ENCODE peak calls at places on chromosomes 3 and 15, in six cellular contexts. T is cardiac muscle cell, Y is IMR-90, O is fibroblast of mammary gland, L is stomach, J is GM12865. B is an unnamed sample.

GRCh38 chr15:56307180-56307579 is 58.0 kb upstream of the TEX9 start:
- DNase-seq in T (no peak), Y (no peak), O (no peak), L (no peak), J (no peak), B (no peak)

GRCh38 chr15:57866149-57866736 is 159.7 kb downstream of the POLR2M start:
- DNase-seq in T (peak), Y (peak), O (peak), L (peak), J (peak), B (peak)

GRCh38 chr15:24269923-24270322 is 405.7 kb upstream of the NPAP1 start:
- DNase-seq in T (no peak), Y (no peak), O (no peak), L (no peak), J (no peak), B (no peak)

GRCh38 chr15:83694538-83694937 is 40.6 kb downstream of the ADAMTSL3 start:
- DNase-seq in T (peak), Y (no peak), O (no peak), L (no peak), J (no peak), B (no peak)

GRCh38 chr3:171982829-171983228 is 56.5 kb upstream of the FNDC3B start:
- DNase-seq in T (no peak), Y (peak), O (peak), L (no peak), J (no peak), B (no peak)

GRCh38 chr3:103048371-103048722 is 613.5 kb downstream of the ZPLD1 start:
- DNase-seq in T (no peak), Y (no peak), O (no peak), L (no peak), J (peak), B (no peak)

GRCh38 chr3:126103121-126104027 is 19.4 kb upstream of the SLC41A3 start:
- DNase-seq in T (no peak), Y (no peak), O (no peak), L (no peak), J (peak), B (no peak)

GRCh38 chr3:10666621-10667020 is 149.4 kb upstream of the SLC6A11 start:
- DNase-seq in T (peak), Y (no peak), O (no peak), L (no peak), J (peak), B (no peak)

GRCh38 chr15:82864967-82865366 is 55.5 kb downstream of the WHAMM start:
- DNase-seq in T (no peak), Y (no peak), O (no peak), L (peak), J (no peak), B (no peak)

GRCh38 chr3:53320697-53321096 is 26.6 kb downstream of the DCP1A start:
- DNase-seq in T (no peak), Y (peak), O (peak), L (no peak), J (no peak), B (peak)

GRCh38 chr3:22089284-22089683 is 338.3 kb upstream of the ZNF385D start:
- DNase-seq in T (peak), Y (peak), O (peak), L (no peak), J (peak), B (peak)

GRCh38 chr3:181210275-181210674 is 220.7 kb upstream of the DNAJC19 start:
- DNase-seq in T (peak), Y (peak), O (peak), L (no peak), J (peak), B (peak)

GRCh38 chr15:57943766-57944165 is 121.7 kb downstream of the ALDH1A2 start:
- DNase-seq in T (no peak), Y (no peak), O (no peak), L (no peak), J (no peak), B (no peak)

GRCh38 chr3:38907426-38907825 is 91.4 kb upstream of the SCN10A start:
- DNase-seq in T (no peak), Y (peak), O (peak), L (no peak), J (no peak), B (peak)

GRCh38 chr3:162385387-162385786 is 888.8 kb downstream of the OTOL1 start:
- DNase-seq in T (no peak), Y (no peak), O (no peak), L (no peak), J (no peak), B (no peak)

GRCh38 chr15:42057744-42058646 is 36.4 kb downstream of the PLA2G4D start:
- DNase-seq in T (no peak), Y (no peak), O (no peak), L (no peak), J (no peak), B (peak)

GRCh38 chr15:28106294-28107110 is 7.4 kb upstream of the OCA2 start:
- DNase-seq in T (peak), Y (no peak), O (no peak), L (no peak), J (no peak), B (no peak)

GRCh38 chr15:66945842-66946241 is 119.6 kb upstream of the SMAD3 start:
- DNase-seq in T (no peak), Y (no peak), O (no peak), L (no peak), J (no peak), B (no peak)

GRCh38 chr15:22955544-22956085 is 24.6 kb downstream of the CYFIP1 start:
- DNase-seq in T (no peak), Y (no peak), O (no peak), L (no peak), J (no peak), B (no peak)

GRCh38 chr15:76431936-76432335 is 95.4 kb downstream of the ISL2 start:
- DNase-seq in T (peak), Y (peak), O (no peak), L (no peak), J (no peak), B (no peak)

GRCh38 chr15:80070840-80071239 is 11.4 kb downstream of the ZFAND6 start:
- DNase-seq in T (peak), Y (peak), O (peak), L (no peak), J (no peak), B (peak)

GRCh38 chr15:80072285-80072684 is 12.8 kb downstream of the ZFAND6 start:
- DNase-seq in T (peak), Y (peak), O (peak), L (no peak), J (peak), B (peak)

GRCh38 chr15:80068578-80068977 is 9.1 kb downstream of the ZFAND6 start:
- DNase-seq in T (no peak), Y (peak), O (peak), L (no peak), J (peak), B (no peak)

GRCh38 chr15:80073197-80073596 is 13.7 kb downstream of the ZFAND6 start:
- DNase-seq in T (no peak), Y (no peak), O (no peak), L (no peak), J (no peak), B (no peak)

DNA sequence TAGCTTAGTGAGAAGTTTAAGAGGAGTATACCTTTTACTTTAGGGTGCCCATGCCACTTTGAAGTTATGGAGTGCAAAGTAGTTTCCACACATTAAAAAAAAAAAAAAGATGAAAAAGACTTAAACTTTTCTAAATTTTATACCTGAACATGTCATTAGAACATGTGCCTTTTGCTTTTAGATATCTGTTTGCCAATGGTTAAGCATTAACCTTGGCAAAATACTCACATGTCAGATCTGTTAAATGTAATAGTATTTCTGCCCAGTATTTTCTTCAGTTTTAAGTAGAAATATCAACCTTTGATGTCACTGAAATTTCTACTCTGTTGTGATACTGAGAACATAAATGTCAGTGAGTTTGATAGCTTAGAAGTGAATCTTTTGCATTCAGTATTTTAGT is 12.2 kb downstream of the ZFAND6 start:
- DNase-seq in T (no peak), Y (no peak), O (no peak), L (no peak), J (no peak), B (no peak)
- H3K4me3 ChIP-seq in T (peak), Y (no peak), O (peak), L (peak), J (peak), B (peak)

GRCh38 chr15:88894348-88894818 is 961 bp downstream of the HAPLN3 start:
- DNase-seq in T (peak), Y (no peak), O (peak), L (peak), J (peak), B (peak)
- TF ChIP-seq CTCF in T (peak), Y (peak), O (peak), L (peak), J (peak), B (peak)

GRCh38 chr15:95910643-95911212 is 419.8 kb upstream of the NR2F2 start:
- DNase-seq in T (no peak), Y (no peak), O (no peak), L (no peak), J (no peak), B (no peak)
- H3K4me3 ChIP-seq in T (no peak), Y (no peak), O (no peak), L (no peak), J (no peak), B (no peak)

GRCh38 chr15:64095431-64095794 is 369 bp upstream of the SNX1 start:
- DNase-seq in T (no peak), Y (no peak), O (no peak), L (no peak), J (no peak), B (no peak)

GRCh38 chr15:64095795-64096485 is at the start of gene SNX1:
- DNase-seq in T (peak), Y (peak), O (peak), L (peak), J (peak), B (peak)

GRCh38 chr15:64093627-64094417 is at the start of gene CIAO2A:
- DNase-seq in T (peak), Y (peak), O (peak), L (peak), J (peak), B (peak)

GRCh38 chr15:64099379-64099778 is 3.6 kb downstream of the SNX1 start:
- DNase-seq in T (no peak), Y (no peak), O (no peak), L (no peak), J (no peak), B (no peak)

GRCh38 chr15:64096486-64097431 is 977 bp downstream of the SNX1 start:
- DNase-seq in T (peak), Y (peak), O (peak), L (no peak), J (peak), B (peak)
- TF ChIP-seq CTCF in T (peak), Y (peak), O (peak), L (no peak), J (no peak), B (peak)

DNA sequence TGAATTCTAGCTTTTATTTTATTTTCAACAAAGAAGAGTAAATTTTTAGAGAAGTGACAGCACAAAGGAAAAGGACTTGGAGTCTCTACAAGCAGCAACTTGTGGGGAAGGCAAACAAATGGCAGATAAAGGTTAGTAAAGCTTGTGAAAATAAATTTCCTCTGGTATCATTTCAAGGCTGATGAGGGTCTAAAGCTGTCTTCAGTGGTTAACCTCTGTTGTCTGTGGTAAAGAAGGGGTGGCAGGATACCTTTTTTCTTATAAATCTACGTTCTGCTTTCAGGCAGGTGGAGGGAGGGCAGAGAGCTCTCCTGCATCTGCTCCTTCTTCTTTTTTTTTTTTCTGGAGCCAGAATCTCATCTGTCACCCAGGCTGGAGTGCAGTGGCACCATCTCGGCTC is 50.5 kb downstream of the NMD3 start:
- DNase-seq in T (no peak), Y (no peak), O (no peak), L (no peak), J (no peak), B (no peak)
- H3K4me3 ChIP-seq in T (no peak), Y (no peak), O (no peak), L (no peak), J (no peak), B (no peak)

DNA sequence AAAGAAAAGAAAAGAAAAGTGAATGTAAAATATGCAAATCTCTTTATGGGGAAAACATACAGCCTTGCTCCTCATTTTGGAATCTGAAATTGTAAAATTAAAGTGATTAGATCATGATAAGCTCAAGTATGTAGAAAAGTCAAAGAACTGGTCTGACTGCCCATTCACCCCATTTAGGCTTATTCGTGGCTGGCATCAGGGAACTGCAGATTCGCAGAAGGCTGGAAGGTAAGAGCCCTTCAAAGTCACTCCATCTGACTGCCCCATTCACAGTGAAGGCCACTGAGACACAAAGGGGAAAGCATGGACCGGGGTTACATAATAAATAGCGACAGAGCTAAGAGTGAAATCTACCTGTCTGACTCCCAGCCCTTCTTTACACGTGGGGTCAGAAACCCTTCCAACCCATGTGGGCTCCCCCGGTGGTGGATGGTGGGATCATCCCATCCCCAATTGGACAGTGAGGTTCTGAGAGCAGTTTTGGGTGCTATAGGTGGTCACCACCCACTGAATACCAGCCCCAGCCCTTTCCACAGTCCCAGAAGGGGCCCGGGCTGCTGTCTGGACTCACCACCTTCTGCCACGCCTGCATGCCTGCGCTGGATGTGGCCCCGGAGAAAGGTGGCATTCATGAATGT is 18.1 kb downstream of the DZIP1L start:
- DNase-seq in T (no peak), Y (no peak), O (no peak), L (no peak), J (peak), B (no peak)
- TF ChIP-seq CTCF in T (peak), Y (peak), O (peak), L (no peak), J (peak), B (peak)

DNA sequence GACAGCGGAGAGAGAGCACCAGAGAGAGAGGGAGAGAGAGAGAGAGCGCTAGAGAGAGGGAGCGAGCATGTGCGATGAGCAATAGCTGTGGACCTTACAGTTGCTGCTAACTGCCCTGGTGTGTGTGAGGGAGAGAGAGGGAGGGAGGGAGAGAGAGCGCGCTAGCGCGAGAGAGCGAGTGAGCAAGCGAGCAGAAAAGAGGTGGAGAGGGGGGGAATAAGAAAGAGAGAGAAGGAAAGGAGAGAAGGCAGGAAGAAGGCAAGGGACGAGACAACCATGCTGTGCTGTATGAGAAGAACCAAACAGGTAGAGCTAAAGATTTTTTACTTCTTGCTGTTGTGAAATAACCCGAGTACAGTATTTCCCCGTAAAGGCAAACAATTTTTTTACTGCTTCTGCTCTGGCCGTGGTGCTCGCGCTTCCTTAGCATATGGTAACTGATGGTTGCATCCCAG is at the start of gene GAP43:
- DNase-seq in T (peak), Y (peak), O (peak), L (no peak), J (no peak), B (peak)
- H3K4me3 ChIP-seq in T (peak), Y (peak), O (peak), L (peak), J (no peak), B (no peak)

GRCh38 chr15:78396976-78397375 is 41.0 kb upstream of the IREB2 start:
- DNase-seq in T (no peak), Y (peak), O (peak), L (peak), J (no peak), B (no peak)
- TF ChIP-seq CTCF in T (peak), Y (peak), O (peak), L (peak), J (no peak), B (peak)

GRCh38 chr3:136818191-136818850 is 605 bp upstream of the SLC35G2 start:
- DNase-seq in T (peak), Y (peak), O (peak), L (peak), J (no peak), B (peak)
- H3K4me3 ChIP-seq in T (peak), Y (peak), O (peak), L (peak), J (peak), B (peak)